ENCODE peak calls at places on chromosomes 4 and X, in ten cellular contexts. V, E, B, R, Q, S, W, F, Y and G are unnamed samples.

GRCh38 chrX:15751160-15751819 is 13.2 kb downstream of the CA5B start:
- DNase-seq in V (peak), E (no peak), B (peak), R (peak), Q (no peak), S (no peak), W (peak), F (no peak), Y (peak), G (no peak)

GRCh38 chrX:100976211-100976610 is 6.7 kb downstream of the ARL13A start:
- DNase-seq in V (peak), E (no peak), B (no peak), R (no peak), Q (no peak), S (no peak), W (no peak), F (no peak), Y (no peak), G (no peak)

GRCh38 chr4:138976526-138976925 is 39.1 kb upstream of the NOCT start:
- DNase-seq in V (no peak), E (no peak), B (no peak), R (no peak), Q (no peak), S (no peak), W (no peak), F (no peak), Y (no peak), G (no peak)

GRCh38 chrX:152637649-152638442 is at the start of gene GABRQ:
- DNase-seq in V (peak), E (peak), B (no peak), R (no peak), Q (peak), S (no peak), W (peak), F (peak), Y (peak), G (no peak)

GRCh38 chrX:144840616-144841015 is 406.7 kb upstream of the SPANXN1 start:
- DNase-seq in V (no peak), E (no peak), B (no peak), R (no peak), Q (no peak), S (no peak), W (no peak), F (no peak), Y (no peak), G (no peak)

GRCh38 chr4:38684271-38684670 is 20.3 kb downstream of the KLF3 start:
- DNase-seq in V (no peak), E (no peak), B (no peak), R (no peak), Q (no peak), S (no peak), W (no peak), F (no peak), Y (no peak), G (no peak)

GRCh38 chr4:139622856-139623255 is 42.8 kb upstream of the MGST2 start:
- DNase-seq in V (no peak), E (no peak), B (no peak), R (no peak), Q (no peak), S (no peak), W (no peak), F (no peak), Y (no peak), G (no peak)

GRCh38 chrX:153459976-153460375 is 10.4 kb downstream of the HAUS7 start:
- DNase-seq in V (peak), E (no peak), B (peak), R (no peak), Q (no peak), S (no peak), W (no peak), F (peak), Y (no peak), G (no peak)

GRCh38 chr4:8267077-8267476 is 2.5 kb upstream of the HTRA3 start:
- DNase-seq in V (peak), E (peak), B (no peak), R (no peak), Q (no peak), S (peak), W (peak), F (peak), Y (peak), G (no peak)

GRCh38 chrX:1451251-1451675 is 1.4 kb downstream of the ASMTL start:
- DNase-seq in V (no peak), E (no peak), B (no peak), R (no peak), Q (no peak), S (no peak), W (no peak), F (no peak), Y (no peak), G (no peak)